ENCODE peak calls at places on chromosomes 16 and 17, in seven cellular contexts. One of them, this sample, is unnamed.

GRCh38 chr16:80938035-80938927 is 68.4 kb downstream of the CMC2 start:
- DNase-seq in heart right ventricle: no peak
- DNase-seq in psoas muscle: peak
- DNase-seq in right atrium auricular region: peak
- DNase-seq in tibial nerve: no peak
- DNase-seq in cardiac muscle cell: no peak
- DNase-seq in astrocyte of the spinal cord: peak
- DNase-seq in this sample: peak

GRCh38 chr17:74842599-74843351 is 16.9 kb downstream of the GRIN2C start:
- DNase-seq in heart right ventricle: peak
- DNase-seq in psoas muscle: peak
- DNase-seq in right atrium auricular region: peak
- DNase-seq in tibial nerve: peak
- DNase-seq in cardiac muscle cell: peak
- DNase-seq in astrocyte of the spinal cord: peak
- DNase-seq in this sample: no peak

GRCh38 chr16:15874745-15875314 is 13.6 kb downstream of the CEP20 start:
- DNase-seq in heart right ventricle: peak
- DNase-seq in psoas muscle: peak
- DNase-seq in right atrium auricular region: peak
- DNase-seq in tibial nerve: peak
- DNase-seq in cardiac muscle cell: peak
- DNase-seq in astrocyte of the spinal cord: peak
- DNase-seq in this sample: peak

GRCh38 chr16:86072328-86073102 is 173.6 kb downstream of the IRF8 start:
- DNase-seq in heart right ventricle: peak
- DNase-seq in psoas muscle: peak
- DNase-seq in right atrium auricular region: peak
- DNase-seq in tibial nerve: peak
- DNase-seq in cardiac muscle cell: peak
- DNase-seq in astrocyte of the spinal cord: peak
- DNase-seq in this sample: peak

GRCh38 chr16:83715217-83715920 is 92.4 kb upstream of the HSBP1 start:
- DNase-seq in heart right ventricle: no peak
- DNase-seq in psoas muscle: no peak
- DNase-seq in right atrium auricular region: no peak
- DNase-seq in tibial nerve: no peak
- DNase-seq in cardiac muscle cell: no peak
- DNase-seq in astrocyte of the spinal cord: peak
- DNase-seq in this sample: no peak

GRCh38 chr16:24906199-24906808 is 60.5 kb downstream of the SLC5A11 start:
- DNase-seq in heart right ventricle: no peak
- DNase-seq in psoas muscle: no peak
- DNase-seq in right atrium auricular region: no peak
- DNase-seq in tibial nerve: no peak
- DNase-seq in cardiac muscle cell: no peak
- DNase-seq in astrocyte of the spinal cord: peak
- DNase-seq in this sample: peak

GRCh38 chr16:5851583-5851982 is 754.0 kb upstream of the EEF2KMT start:
- DNase-seq in heart right ventricle: no peak
- DNase-seq in psoas muscle: no peak
- DNase-seq in right atrium auricular region: no peak
- DNase-seq in tibial nerve: no peak
- DNase-seq in cardiac muscle cell: no peak
- DNase-seq in astrocyte of the spinal cord: no peak
- DNase-seq in this sample: no peak

GRCh38 chr17:8693328-8693727 is 51.3 kb downstream of the CCDC42 start:
- DNase-seq in heart right ventricle: no peak
- DNase-seq in psoas muscle: no peak
- DNase-seq in right atrium auricular region: no peak
- DNase-seq in tibial nerve: no peak
- DNase-seq in cardiac muscle cell: no peak
- DNase-seq in astrocyte of the spinal cord: no peak
- DNase-seq in this sample: no peak

GRCh38 chr17:80899402-80900268 is 92.0 kb upstream of the CHMP6 start:
- DNase-seq in heart right ventricle: no peak
- DNase-seq in psoas muscle: no peak
- DNase-seq in right atrium auricular region: no peak
- DNase-seq in tibial nerve: no peak
- DNase-seq in cardiac muscle cell: peak
- DNase-seq in astrocyte of the spinal cord: no peak
- DNase-seq in this sample: peak

GRCh38 chr17:73301359-73301758 is 10.4 kb downstream of the CDC42EP4 start:
- DNase-seq in heart right ventricle: no peak
- DNase-seq in psoas muscle: no peak
- DNase-seq in right atrium auricular region: no peak
- DNase-seq in tibial nerve: no peak
- DNase-seq in cardiac muscle cell: no peak
- DNase-seq in astrocyte of the spinal cord: no peak
- DNase-seq in this sample: no peak

GRCh38 chr16:85550422-85551318 is 62.5 kb upstream of the GSE1 start:
- DNase-seq in heart right ventricle: no peak
- DNase-seq in psoas muscle: no peak
- DNase-seq in right atrium auricular region: no peak
- DNase-seq in tibial nerve: no peak
- DNase-seq in cardiac muscle cell: no peak
- DNase-seq in astrocyte of the spinal cord: no peak
- DNase-seq in this sample: no peak

GRCh38 chr16:2429771-2430663 is 770 bp downstream of the CCNF start:
- DNase-seq in heart right ventricle: no peak
- DNase-seq in psoas muscle: no peak
- DNase-seq in right atrium auricular region: no peak
- DNase-seq in tibial nerve: no peak
- DNase-seq in cardiac muscle cell: peak
- DNase-seq in astrocyte of the spinal cord: peak
- DNase-seq in this sample: peak

GRCh38 chr16:66857437-66857836 is 13.2 kb downstream of the CA7 start:
- DNase-seq in heart right ventricle: no peak
- DNase-seq in psoas muscle: no peak
- DNase-seq in right atrium auricular region: no peak
- DNase-seq in tibial nerve: no peak
- DNase-seq in cardiac muscle cell: no peak
- DNase-seq in astrocyte of the spinal cord: no peak
- DNase-seq in this sample: no peak

DNA sequence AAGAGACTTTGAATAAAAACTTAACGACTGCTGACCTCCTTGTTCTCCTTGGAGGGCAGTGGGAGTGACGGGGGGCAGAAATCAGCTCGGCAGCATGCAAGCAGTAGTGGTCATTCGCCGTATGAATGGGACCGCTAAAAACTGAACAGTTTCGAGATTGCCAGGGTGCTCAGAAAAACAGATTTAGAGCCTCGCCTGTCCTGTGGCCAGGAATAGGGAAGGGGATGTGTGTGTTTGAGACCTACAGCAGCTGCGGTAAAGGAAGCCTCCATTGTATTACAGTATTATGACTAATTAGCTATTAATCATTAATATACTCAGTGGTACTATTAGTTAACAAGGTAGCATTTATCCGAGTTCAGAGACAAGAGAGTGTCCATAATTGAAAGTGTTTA is 670 bp upstream of the ZNF652 start:
- DNase-seq in heart right ventricle: no peak
- DNase-seq in psoas muscle: no peak
- DNase-seq in right atrium auricular region: no peak
- DNase-seq in tibial nerve: no peak
- DNase-seq in cardiac muscle cell: no peak
- DNase-seq in astrocyte of the spinal cord: peak
- DNase-seq in this sample: no peak
- H3K4me3 ChIP-seq in heart right ventricle: peak
- H3K4me3 ChIP-seq in psoas muscle: peak
- H3K4me3 ChIP-seq in right atrium auricular region: peak
- H3K4me3 ChIP-seq in tibial nerve: peak
- H3K4me3 ChIP-seq in cardiac muscle cell: peak
- H3K4me3 ChIP-seq in astrocyte of the spinal cord: peak
- H3K4me3 ChIP-seq in this sample: peak

GRCh38 chr17:58332720-58333395 is 4.3 kb upstream of the TSPOAP1 start:
- DNase-seq in heart right ventricle: no peak
- DNase-seq in psoas muscle: no peak
- DNase-seq in right atrium auricular region: no peak
- DNase-seq in tibial nerve: no peak
- DNase-seq in cardiac muscle cell: no peak
- DNase-seq in astrocyte of the spinal cord: no peak
- DNase-seq in this sample: no peak

GRCh38 chr17:58331815-58332719 is 3.5 kb upstream of the TSPOAP1 start:
- DNase-seq in heart right ventricle: peak
- DNase-seq in psoas muscle: peak
- DNase-seq in right atrium auricular region: no peak
- DNase-seq in tibial nerve: peak
- DNase-seq in cardiac muscle cell: no peak
- DNase-seq in astrocyte of the spinal cord: no peak
- DNase-seq in this sample: no peak

GRCh38 chr17:58334661-58335060 is 6.1 kb upstream of the TSPOAP1 start:
- DNase-seq in heart right ventricle: no peak
- DNase-seq in psoas muscle: no peak
- DNase-seq in right atrium auricular region: no peak
- DNase-seq in tibial nerve: no peak
- DNase-seq in cardiac muscle cell: no peak
- DNase-seq in astrocyte of the spinal cord: no peak
- DNase-seq in this sample: no peak

GRCh38 chr17:58335061-58335731 is 6.6 kb upstream of the TSPOAP1 start:
- DNase-seq in heart right ventricle: no peak
- DNase-seq in psoas muscle: no peak
- DNase-seq in right atrium auricular region: no peak
- DNase-seq in tibial nerve: no peak
- DNase-seq in cardiac muscle cell: no peak
- DNase-seq in astrocyte of the spinal cord: no peak
- DNase-seq in this sample: no peak

DNA sequence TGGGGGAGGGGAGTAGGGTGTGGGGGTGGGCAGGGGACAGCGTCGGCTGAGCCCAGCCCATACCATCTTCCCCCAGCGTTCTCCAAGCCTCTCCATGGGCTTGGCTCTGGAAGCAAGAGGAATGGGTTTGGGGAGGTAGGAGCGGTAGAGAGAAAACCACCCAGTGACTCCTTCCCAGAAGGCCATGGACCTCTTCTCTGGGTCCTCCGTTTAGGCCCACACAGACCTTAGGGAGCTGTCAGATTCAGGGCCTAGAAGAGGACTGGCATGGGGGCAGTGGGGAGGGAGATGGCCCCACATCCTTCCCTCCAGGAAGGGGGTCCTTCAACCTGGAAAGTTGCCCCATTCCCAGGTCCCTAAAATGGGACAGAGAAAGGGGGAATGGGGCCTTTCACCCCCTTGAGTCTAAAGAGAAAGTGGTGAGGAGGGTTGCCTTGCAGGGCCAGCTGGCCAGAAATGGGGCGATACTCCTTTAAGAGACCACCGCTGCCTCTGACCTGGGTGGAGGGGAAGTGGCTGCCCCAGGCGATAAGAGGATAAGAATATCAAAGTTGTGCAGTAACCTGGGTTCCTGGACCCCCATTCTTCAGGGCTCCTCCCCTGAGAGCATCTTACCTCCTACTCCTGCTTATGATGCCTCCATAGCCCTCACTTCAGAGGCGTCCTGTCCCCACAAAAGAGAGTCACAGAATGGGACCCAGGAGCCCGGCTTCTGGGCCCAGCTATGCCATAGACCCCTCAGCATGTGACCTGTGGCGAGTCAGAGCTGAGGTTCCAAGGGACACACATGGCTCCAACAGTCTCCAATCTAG is 5.0 kb upstream of the TSPOAP1 start:
- DNase-seq in heart right ventricle: no peak
- DNase-seq in psoas muscle: no peak
- DNase-seq in right atrium auricular region: no peak
- DNase-seq in tibial nerve: no peak
- DNase-seq in cardiac muscle cell: no peak
- DNase-seq in astrocyte of the spinal cord: no peak
- DNase-seq in this sample: no peak
- H3K4me3 ChIP-seq in heart right ventricle: no peak
- H3K4me3 ChIP-seq in psoas muscle: peak
- H3K4me3 ChIP-seq in right atrium auricular region: no peak
- H3K4me3 ChIP-seq in tibial nerve: no peak
- H3K4me3 ChIP-seq in cardiac muscle cell: no peak
- H3K4me3 ChIP-seq in astrocyte of the spinal cord: no peak
- H3K4me3 ChIP-seq in this sample: no peak

GRCh38 chr16:1101133-1101532 is 5.1 kb upstream of the C1QTNF8 start:
- DNase-seq in heart right ventricle: no peak
- DNase-seq in psoas muscle: no peak
- DNase-seq in right atrium auricular region: no peak
- DNase-seq in tibial nerve: no peak
- DNase-seq in cardiac muscle cell: no peak
- DNase-seq in astrocyte of the spinal cord: no peak
- DNase-seq in this sample: no peak

GRCh38 chr16:1102333-1102700 is 6.3 kb upstream of the C1QTNF8 start:
- DNase-seq in heart right ventricle: no peak
- DNase-seq in psoas muscle: no peak
- DNase-seq in right atrium auricular region: no peak
- DNase-seq in tibial nerve: no peak
- DNase-seq in cardiac muscle cell: no peak
- DNase-seq in astrocyte of the spinal cord: no peak
- DNase-seq in this sample: no peak

GRCh38 chr16:1103649-1104005 is 7.6 kb upstream of the C1QTNF8 start:
- DNase-seq in heart right ventricle: no peak
- DNase-seq in psoas muscle: no peak
- DNase-seq in right atrium auricular region: no peak
- DNase-seq in tibial nerve: no peak
- DNase-seq in cardiac muscle cell: no peak
- DNase-seq in astrocyte of the spinal cord: no peak
- DNase-seq in this sample: no peak

GRCh38 chr16:1101573-1102332 is 5.7 kb upstream of the C1QTNF8 start:
- DNase-seq in heart right ventricle: no peak
- DNase-seq in psoas muscle: no peak
- DNase-seq in right atrium auricular region: no peak
- DNase-seq in tibial nerve: no peak
- DNase-seq in cardiac muscle cell: no peak
- DNase-seq in astrocyte of the spinal cord: no peak
- DNase-seq in this sample: no peak

GRCh38 chr16:1102921-1103648 is 7.0 kb upstream of the C1QTNF8 start:
- DNase-seq in heart right ventricle: peak
- DNase-seq in psoas muscle: peak
- DNase-seq in right atrium auricular region: peak
- DNase-seq in tibial nerve: no peak
- DNase-seq in cardiac muscle cell: peak
- DNase-seq in astrocyte of the spinal cord: no peak
- DNase-seq in this sample: peak
- H3K4me3 ChIP-seq in heart right ventricle: no peak
- H3K4me3 ChIP-seq in psoas muscle: peak
- H3K4me3 ChIP-seq in right atrium auricular region: no peak
- H3K4me3 ChIP-seq in tibial nerve: peak
- H3K4me3 ChIP-seq in cardiac muscle cell: peak
- H3K4me3 ChIP-seq in astrocyte of the spinal cord: no peak
- H3K4me3 ChIP-seq in this sample: peak

DNA sequence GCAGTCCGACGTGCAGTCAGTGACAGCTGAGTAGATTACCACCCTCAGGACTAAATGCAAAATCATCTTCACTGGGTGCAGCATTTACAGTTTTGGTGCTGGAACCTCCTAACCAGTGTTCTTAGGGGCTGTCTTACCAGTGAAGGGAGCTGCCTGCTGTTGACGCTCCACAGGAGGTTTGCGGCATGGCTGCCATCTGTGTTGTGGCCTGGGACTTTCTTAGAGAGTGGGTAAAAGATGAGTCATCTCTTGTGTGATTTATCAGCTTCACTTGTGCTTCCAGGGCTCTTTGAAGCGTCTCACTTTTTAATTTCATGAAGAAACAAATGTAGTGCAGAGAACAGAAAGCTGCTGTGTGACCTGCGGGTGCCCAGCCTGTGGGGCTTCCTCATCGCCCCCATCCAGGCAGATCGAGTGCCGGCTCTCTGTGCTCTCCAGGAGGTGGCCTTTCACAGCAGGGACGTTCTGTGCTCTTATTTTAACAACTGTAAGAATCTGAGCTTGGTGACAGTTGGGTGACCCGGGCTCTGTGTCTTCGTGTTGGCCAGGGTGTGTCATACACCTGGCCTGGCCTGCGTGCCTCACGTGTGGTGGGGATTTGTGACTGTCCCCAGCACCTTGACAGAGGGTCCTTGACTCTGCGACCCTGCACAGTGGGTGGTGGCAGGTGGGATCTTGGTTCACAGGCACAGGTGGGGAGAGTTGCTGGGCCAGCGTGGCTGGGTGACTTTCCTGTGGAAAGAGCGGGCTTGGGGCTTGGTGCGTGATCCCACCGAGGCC is 24.3 kb upstream of the ZNF750 start:
- DNase-seq in heart right ventricle: no peak
- DNase-seq in psoas muscle: no peak
- DNase-seq in right atrium auricular region: no peak
- DNase-seq in tibial nerve: no peak
- DNase-seq in cardiac muscle cell: no peak
- DNase-seq in astrocyte of the spinal cord: peak
- DNase-seq in this sample: no peak
- H3K4me3 ChIP-seq in heart right ventricle: no peak
- H3K4me3 ChIP-seq in psoas muscle: no peak
- H3K4me3 ChIP-seq in right atrium auricular region: no peak
- H3K4me3 ChIP-seq in tibial nerve: no peak
- H3K4me3 ChIP-seq in cardiac muscle cell: no peak
- H3K4me3 ChIP-seq in astrocyte of the spinal cord: no peak
- H3K4me3 ChIP-seq in this sample: no peak

This sample was measured in HAP-1.